ENCODE peak calls at places on chromosomes 4 and X, in ten cellular contexts. One of them, this sample, is unnamed.
A peak's percentile ranks its signal among the peaks of the same experiment; 100 is the strongest.

GRCh38 chr4:76830612-76831474 is 67.1 kb downstream of the SOWAHB start:
- DNase-seq in esophagus squamous epithelium: no peak
- DNase-seq in keratinocyte: no peak
- DNase-seq in cardiac muscle cell: peak; percentile 22
- DNase-seq in IMR-90: peak; percentile 92
- DNase-seq in caudate nucleus: no peak
- DNase-seq in right lobe of liver: peak; percentile 45
- DNase-seq in SJSA1: peak; percentile 83
- DNase-seq in CD4-positive, alpha-beta T cell: no peak
- DNase-seq in AG04450: peak; percentile 59
- DNase-seq in this sample: peak; percentile 49

GRCh38 chrX:49251325-49251724 is 13.2 kb downstream of the FOXP3 start:
- DNase-seq in esophagus squamous epithelium: no peak
- DNase-seq in keratinocyte: no peak
- DNase-seq in cardiac muscle cell: no peak
- DNase-seq in IMR-90: no peak
- DNase-seq in caudate nucleus: no peak
- DNase-seq in right lobe of liver: no peak
- DNase-seq in SJSA1: no peak
- DNase-seq in CD4-positive, alpha-beta T cell: no peak
- DNase-seq in AG04450: no peak
- DNase-seq in this sample: no peak

GRCh38 chr4:42671431-42672194 is 14.7 kb upstream of the ATP8A1 start:
- DNase-seq in esophagus squamous epithelium: no peak
- DNase-seq in keratinocyte: no peak
- DNase-seq in cardiac muscle cell: no peak
- DNase-seq in IMR-90: no peak
- DNase-seq in caudate nucleus: no peak
- DNase-seq in right lobe of liver: no peak
- DNase-seq in SJSA1: no peak
- DNase-seq in CD4-positive, alpha-beta T cell: peak; percentile 14
- DNase-seq in AG04450: no peak
- DNase-seq in this sample: no peak

GRCh38 chr4:7666011-7666410 is 231.3 kb upstream of the PSAPL1 start:
- DNase-seq in esophagus squamous epithelium: no peak
- DNase-seq in keratinocyte: no peak
- DNase-seq in cardiac muscle cell: no peak
- DNase-seq in IMR-90: no peak
- DNase-seq in caudate nucleus: no peak
- DNase-seq in right lobe of liver: no peak
- DNase-seq in SJSA1: no peak
- DNase-seq in CD4-positive, alpha-beta T cell: no peak
- DNase-seq in AG04450: no peak
- DNase-seq in this sample: no peak

GRCh38 chrX:115892056-115892708 is 278.4 kb upstream of the AGTR2 start:
- DNase-seq in esophagus squamous epithelium: no peak
- DNase-seq in keratinocyte: no peak
- DNase-seq in cardiac muscle cell: no peak
- DNase-seq in IMR-90: no peak
- DNase-seq in caudate nucleus: no peak
- DNase-seq in right lobe of liver: peak; percentile 27
- DNase-seq in SJSA1: no peak
- DNase-seq in CD4-positive, alpha-beta T cell: no peak
- DNase-seq in AG04450: no peak
- DNase-seq in this sample: no peak

GRCh38 chrX:54710920-54711319 is 87.1 kb downstream of the ITIH6 start:
- DNase-seq in esophagus squamous epithelium: no peak
- DNase-seq in keratinocyte: no peak
- DNase-seq in cardiac muscle cell: no peak
- DNase-seq in IMR-90: no peak
- DNase-seq in caudate nucleus: no peak
- DNase-seq in right lobe of liver: no peak
- DNase-seq in SJSA1: no peak
- DNase-seq in CD4-positive, alpha-beta T cell: no peak
- DNase-seq in AG04450: no peak
- DNase-seq in this sample: no peak

GRCh38 chr4:184386271-184386781 is 88.0 kb downstream of the IRF2 start:
- DNase-seq in esophagus squamous epithelium: no peak
- DNase-seq in keratinocyte: no peak
- DNase-seq in cardiac muscle cell: no peak
- DNase-seq in IMR-90: no peak
- DNase-seq in caudate nucleus: no peak
- DNase-seq in right lobe of liver: no peak
- DNase-seq in SJSA1: peak; percentile 54
- DNase-seq in CD4-positive, alpha-beta T cell: no peak
- DNase-seq in AG04450: no peak
- DNase-seq in this sample: no peak

GRCh38 chr4:69064391-69064790 is 31.9 kb upstream of the UGT2B7 start:
- DNase-seq in esophagus squamous epithelium: no peak
- DNase-seq in keratinocyte: no peak
- DNase-seq in cardiac muscle cell: no peak
- DNase-seq in IMR-90: no peak
- DNase-seq in caudate nucleus: no peak
- DNase-seq in right lobe of liver: no peak
- DNase-seq in SJSA1: no peak
- DNase-seq in CD4-positive, alpha-beta T cell: no peak
- DNase-seq in AG04450: no peak
- DNase-seq in this sample: no peak

GRCh38 chrX:109681475-109682081 is 51.5 kb downstream of the ACSL4 start:
- DNase-seq in esophagus squamous epithelium: no peak
- DNase-seq in keratinocyte: no peak
- DNase-seq in cardiac muscle cell: no peak
- DNase-seq in IMR-90: no peak
- DNase-seq in caudate nucleus: no peak
- DNase-seq in right lobe of liver: no peak
- DNase-seq in SJSA1: no peak
- DNase-seq in CD4-positive, alpha-beta T cell: no peak
- DNase-seq in AG04450: no peak
- DNase-seq in this sample: no peak

GRCh38 chr4:189185810-189186432 is 754.8 kb upstream of the FRG1 start:
- DNase-seq in esophagus squamous epithelium: no peak
- DNase-seq in keratinocyte: no peak
- DNase-seq in cardiac muscle cell: peak; percentile 41
- DNase-seq in IMR-90: no peak
- DNase-seq in caudate nucleus: no peak
- DNase-seq in right lobe of liver: no peak
- DNase-seq in SJSA1: no peak
- DNase-seq in CD4-positive, alpha-beta T cell: no peak
- DNase-seq in AG04450: no peak
- DNase-seq in this sample: no peak

GRCh38 chrX:34778961-34779360 is 121.9 kb upstream of the TMEM47 start:
- DNase-seq in esophagus squamous epithelium: no peak
- DNase-seq in keratinocyte: no peak
- DNase-seq in cardiac muscle cell: no peak
- DNase-seq in IMR-90: peak; percentile 86
- DNase-seq in caudate nucleus: no peak
- DNase-seq in right lobe of liver: no peak
- DNase-seq in SJSA1: no peak
- DNase-seq in CD4-positive, alpha-beta T cell: no peak
- DNase-seq in AG04450: peak; percentile 15
- DNase-seq in this sample: no peak

GRCh38 chrX:10041383-10041782 is 74.2 kb downstream of the CLDN34 start:
- DNase-seq in esophagus squamous epithelium: no peak
- DNase-seq in keratinocyte: no peak
- DNase-seq in cardiac muscle cell: no peak
- DNase-seq in IMR-90: peak; percentile 8
- DNase-seq in caudate nucleus: no peak
- DNase-seq in right lobe of liver: no peak
- DNase-seq in SJSA1: no peak
- DNase-seq in CD4-positive, alpha-beta T cell: no peak
- DNase-seq in AG04450: no peak
- DNase-seq in this sample: no peak

GRCh38 chr4:147755567-147756295 is 23.8 kb downstream of the ARHGAP10 start:
- DNase-seq in esophagus squamous epithelium: no peak
- DNase-seq in keratinocyte: no peak
- DNase-seq in cardiac muscle cell: no peak
- DNase-seq in IMR-90: peak; percentile 83
- DNase-seq in caudate nucleus: no peak
- DNase-seq in right lobe of liver: no peak
- DNase-seq in SJSA1: no peak
- DNase-seq in CD4-positive, alpha-beta T cell: no peak
- DNase-seq in AG04450: peak; percentile 38
- DNase-seq in this sample: no peak

DNA sequence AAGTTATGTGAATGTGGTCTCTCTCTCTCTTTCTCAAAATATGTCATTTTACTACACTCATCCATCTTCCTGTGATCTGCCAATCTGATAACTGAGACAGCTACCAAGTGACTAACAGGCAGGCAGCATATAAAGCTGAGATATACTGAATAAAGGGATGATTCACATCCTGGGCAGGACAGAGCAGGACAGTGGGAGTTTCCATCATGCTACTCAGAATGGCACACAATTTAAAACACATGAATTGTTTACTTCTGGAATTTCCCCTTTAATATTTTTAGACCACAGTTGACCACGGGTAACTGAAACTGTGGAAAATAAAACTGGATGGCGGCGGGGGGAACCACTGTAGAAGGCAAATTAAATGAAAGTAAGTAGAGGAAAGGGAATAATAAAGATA is 58.6 kb upstream of the DCTD start:
- DNase-seq in esophagus squamous epithelium: no peak
- DNase-seq in keratinocyte: peak; percentile 83
- DNase-seq in cardiac muscle cell: no peak
- DNase-seq in IMR-90: peak; percentile 90
- DNase-seq in caudate nucleus: no peak
- DNase-seq in right lobe of liver: no peak
- DNase-seq in SJSA1: peak; percentile 77
- DNase-seq in CD4-positive, alpha-beta T cell: no peak
- DNase-seq in AG04450: peak; percentile 29
- DNase-seq in this sample: no peak
- H3K27ac ChIP-seq in esophagus squamous epithelium: no peak overlapping the region
- H3K27ac ChIP-seq in keratinocyte: peak overlapping the region; percentile 95
- H3K27ac ChIP-seq in cardiac muscle cell: no peak overlapping the region
- H3K27ac ChIP-seq in IMR-90: no peak overlapping the region
- H3K27ac ChIP-seq in caudate nucleus: no peak overlapping the region
- H3K27ac ChIP-seq in right lobe of liver: no peak overlapping the region
- H3K27ac ChIP-seq in SJSA1: peak overlapping the region; percentile 97
- H3K27ac ChIP-seq in CD4-positive, alpha-beta T cell: no peak overlapping the region
- H3K27ac ChIP-seq in AG04450: no peak overlapping the region
- H3K27ac ChIP-seq in this sample: no peak overlapping the region

DNA sequence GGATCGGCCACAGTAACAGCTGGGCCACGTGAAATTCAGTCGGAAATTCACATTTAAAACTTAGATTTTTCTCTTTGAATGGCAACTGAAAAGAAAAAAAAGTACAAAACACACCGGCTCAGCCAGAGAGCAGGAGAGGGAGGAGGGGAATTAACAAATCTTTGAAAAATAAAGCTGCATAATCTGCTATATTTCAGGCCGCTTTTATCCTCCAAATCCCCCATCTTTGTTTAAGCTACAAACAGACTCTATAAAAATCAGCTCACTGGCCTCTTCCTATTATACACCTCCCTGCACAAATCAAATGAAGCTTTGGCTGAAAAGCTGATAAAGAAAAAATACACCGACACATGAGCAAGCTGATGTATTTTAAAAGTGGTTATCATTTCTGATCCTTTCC is 169.1 kb downstream of the LDB2 start:
- DNase-seq in esophagus squamous epithelium: no peak
- DNase-seq in keratinocyte: no peak
- DNase-seq in cardiac muscle cell: no peak
- DNase-seq in IMR-90: no peak
- DNase-seq in caudate nucleus: no peak
- DNase-seq in right lobe of liver: no peak
- DNase-seq in SJSA1: no peak
- DNase-seq in CD4-positive, alpha-beta T cell: no peak
- DNase-seq in AG04450: no peak
- DNase-seq in this sample: no peak
- H3K27ac ChIP-seq in esophagus squamous epithelium: no peak overlapping the region
- H3K27ac ChIP-seq in keratinocyte: no peak overlapping the region
- H3K27ac ChIP-seq in cardiac muscle cell: no peak overlapping the region
- H3K27ac ChIP-seq in IMR-90: no peak overlapping the region
- H3K27ac ChIP-seq in caudate nucleus: peak overlapping the region; percentile 36
- H3K27ac ChIP-seq in right lobe of liver: no peak overlapping the region
- H3K27ac ChIP-seq in SJSA1: no peak overlapping the region
- H3K27ac ChIP-seq in CD4-positive, alpha-beta T cell: no peak overlapping the region
- H3K27ac ChIP-seq in AG04450: no peak overlapping the region
- H3K27ac ChIP-seq in this sample: no peak overlapping the region

GRCh38 chr4:133812236-133812635 is 389.4 kb downstream of the PABPC4L start:
- DNase-seq in esophagus squamous epithelium: no peak
- DNase-seq in keratinocyte: no peak
- DNase-seq in cardiac muscle cell: no peak
- DNase-seq in IMR-90: no peak
- DNase-seq in caudate nucleus: no peak
- DNase-seq in right lobe of liver: no peak
- DNase-seq in SJSA1: no peak
- DNase-seq in CD4-positive, alpha-beta T cell: no peak
- DNase-seq in AG04450: no peak
- DNase-seq in this sample: no peak
- H3K27ac ChIP-seq in esophagus squamous epithelium: no peak overlapping the region
- H3K27ac ChIP-seq in keratinocyte: no peak overlapping the region
- H3K27ac ChIP-seq in cardiac muscle cell: no peak overlapping the region
- H3K27ac ChIP-seq in IMR-90: no peak overlapping the region
- H3K27ac ChIP-seq in caudate nucleus: no peak overlapping the region
- H3K27ac ChIP-seq in right lobe of liver: no peak overlapping the region
- H3K27ac ChIP-seq in SJSA1: no peak overlapping the region
- H3K27ac ChIP-seq in CD4-positive, alpha-beta T cell: no peak overlapping the region
- H3K27ac ChIP-seq in AG04450: no peak overlapping the region
- H3K27ac ChIP-seq in this sample: no peak overlapping the region

GRCh38 chrX:130529531-130529930 is 127.7 kb downstream of the RBMX2 start:
- DNase-seq in esophagus squamous epithelium: no peak
- DNase-seq in keratinocyte: no peak
- DNase-seq in cardiac muscle cell: no peak
- DNase-seq in IMR-90: no peak
- DNase-seq in caudate nucleus: no peak
- DNase-seq in right lobe of liver: no peak
- DNase-seq in SJSA1: no peak
- DNase-seq in CD4-positive, alpha-beta T cell: no peak
- DNase-seq in AG04450: no peak
- DNase-seq in this sample: no peak

GRCh38 chrX:130524476-130525194 is 122.8 kb downstream of the RBMX2 start:
- DNase-seq in esophagus squamous epithelium: no peak
- DNase-seq in keratinocyte: no peak
- DNase-seq in cardiac muscle cell: no peak
- DNase-seq in IMR-90: no peak
- DNase-seq in caudate nucleus: no peak
- DNase-seq in right lobe of liver: no peak
- DNase-seq in SJSA1: no peak
- DNase-seq in CD4-positive, alpha-beta T cell: no peak
- DNase-seq in AG04450: no peak
- DNase-seq in this sample: no peak

GRCh38 chrX:130523460-130524394 is 121.9 kb downstream of the RBMX2 start:
- DNase-seq in esophagus squamous epithelium: no peak
- DNase-seq in keratinocyte: no peak
- DNase-seq in cardiac muscle cell: peak; percentile 66
- DNase-seq in IMR-90: no peak
- DNase-seq in caudate nucleus: peak; percentile 3
- DNase-seq in right lobe of liver: no peak
- DNase-seq in SJSA1: no peak
- DNase-seq in CD4-positive, alpha-beta T cell: no peak
- DNase-seq in AG04450: no peak
- DNase-seq in this sample: peak; percentile 63
- H3K27ac ChIP-seq in esophagus squamous epithelium: no peak overlapping the region
- H3K27ac ChIP-seq in keratinocyte: no peak overlapping the region
- H3K27ac ChIP-seq in cardiac muscle cell: no peak overlapping the region
- H3K27ac ChIP-seq in IMR-90: no peak overlapping the region
- H3K27ac ChIP-seq in caudate nucleus: no peak overlapping the region
- H3K27ac ChIP-seq in right lobe of liver: no peak overlapping the region
- H3K27ac ChIP-seq in SJSA1: no peak overlapping the region
- H3K27ac ChIP-seq in CD4-positive, alpha-beta T cell: no peak overlapping the region
- H3K27ac ChIP-seq in AG04450: no peak overlapping the region
- H3K27ac ChIP-seq in this sample: no peak overlapping the region

GRCh38 chrX:103052625-103053024 is 11.3 kb downstream of the BEX1 start:
- DNase-seq in esophagus squamous epithelium: no peak
- DNase-seq in keratinocyte: no peak
- DNase-seq in cardiac muscle cell: no peak
- DNase-seq in IMR-90: no peak
- DNase-seq in caudate nucleus: no peak
- DNase-seq in right lobe of liver: no peak
- DNase-seq in SJSA1: no peak
- DNase-seq in CD4-positive, alpha-beta T cell: no peak
- DNase-seq in AG04450: no peak
- DNase-seq in this sample: no peak
- H3K27ac ChIP-seq in esophagus squamous epithelium: no peak overlapping the region
- H3K27ac ChIP-seq in keratinocyte: no peak overlapping the region
- H3K27ac ChIP-seq in cardiac muscle cell: no peak overlapping the region
- H3K27ac ChIP-seq in IMR-90: no peak overlapping the region
- H3K27ac ChIP-seq in caudate nucleus: no peak overlapping the region
- H3K27ac ChIP-seq in right lobe of liver: no peak overlapping the region
- H3K27ac ChIP-seq in SJSA1: no peak overlapping the region
- H3K27ac ChIP-seq in CD4-positive, alpha-beta T cell: no peak overlapping the region
- H3K27ac ChIP-seq in AG04450: no peak overlapping the region
- H3K27ac ChIP-seq in this sample: no peak overlapping the region

This sample was measured in right cardiac atrium.